ENCODE peak calls at places on chromosomes 7 and 10, in seven cellular contexts. E is heart left ventricle, N is type B pancreatic cell, L is coronary artery, D is BJ, R is neural progenitor cell, P is brain microvascular endothelial cell. I is an unnamed sample.
A peak's percentile ranks its signal among the peaks of the same experiment; 100 is the strongest.

GRCh38 chr10:31961264-31961663 is 32.6 kb upstream of the ARHGAP12 start:
- DNase-seq in E (no peak), N (no peak), L (no peak), D (no peak), R (no peak), P (no peak), I (no peak)

GRCh38 chr10:13366891-13367290 is 18.8 kb upstream of the SEPHS1 start:
- DNase-seq in E (no peak), N (no peak), L (no peak), D (no peak), R (no peak), P (no peak), I (no peak)

GRCh38 chr7:6417408-6417807 is 30.3 kb downstream of the DAGLB start:
- DNase-seq in E (no peak), N (no peak), L (no peak), D (no peak), R (no peak), P (no peak), I (no peak)

GRCh38 chr10:110733256-110733952 is 89.3 kb downstream of the RBM20 start:
- DNase-seq in E (no peak), N (no peak), L (no peak), D (no peak), R (no peak), P (peak; percentile 72), I (no peak)

GRCh38 chr10:10792681-10793080 is 225.0 kb upstream of the CELF2 start:
- DNase-seq in E (no peak), N (no peak), L (no peak), D (peak; percentile 60), R (peak; percentile 65), P (peak; percentile 91), I (no peak)

GRCh38 chr7:84200859-84201258 is 6.3 kb upstream of the SEMA3A start:
- DNase-seq in E (no peak), N (no peak), L (no peak), D (no peak), R (peak; percentile 27), P (no peak), I (no peak)

GRCh38 chr10:34548466-34548865 is 266.6 kb downstream of the PARD3 start:
- DNase-seq in E (no peak), N (no peak), L (no peak), D (no peak), R (no peak), P (no peak), I (no peak)

GRCh38 chr10:1476106-1476803 is 261.1 kb downstream of the ADARB2 start:
- DNase-seq in E (no peak), N (no peak), L (no peak), D (no peak), R (peak; percentile 53), P (no peak), I (no peak)

GRCh38 chr7:20778063-20778721 is 8.5 kb downstream of the SP8 start:
- DNase-seq in E (no peak), N (peak; percentile 85), L (no peak), D (no peak), R (peak; percentile 94), P (no peak), I (no peak)

GRCh38 chr10:49768731-49769130 is 6.6 kb upstream of the OGDHL start:
- DNase-seq in E (no peak), N (no peak), L (no peak), D (no peak), R (no peak), P (no peak), I (no peak)

GRCh38 chr7:40058636-40059035 is 75.8 kb downstream of the MPLKIP start:
- DNase-seq in E (no peak), N (no peak), L (no peak), D (no peak), R (no peak), P (no peak), I (no peak)

GRCh38 chr10:7635431-7636125 is 31.2 kb downstream of the ITIH5 start:
- DNase-seq in E (no peak), N (no peak), L (no peak), D (no peak), R (peak; percentile 58), P (no peak), I (no peak)

GRCh38 chr10:42734537-42734936 is 48.1 kb upstream of the BMS1 start:
- DNase-seq in E (no peak), N (no peak), L (no peak), D (no peak), R (no peak), P (no peak), I (no peak)

GRCh38 chr7:117041007-117041406 is 87.7 kb downstream of the ST7 start:
- DNase-seq in E (no peak), N (no peak), L (no peak), D (no peak), R (no peak), P (peak; percentile 73), I (no peak)

GRCh38 chr7:140036224-140036651 is 26.5 kb downstream of the PARP12 start:
- DNase-seq in E (no peak), N (no peak), L (no peak), D (no peak), R (no peak), P (no peak), I (no peak)

GRCh38 chr10:8273749-8274148 is 219.3 kb downstream of the GATA3 start:
- DNase-seq in E (no peak), N (no peak), L (no peak), D (no peak), R (no peak), P (no peak), I (no peak)

GRCh38 chr7:151243411-151244155 is 4.9 kb downstream of the SMARCD3 start:
- DNase-seq in E (no peak), N (no peak), L (no peak), D (no peak), R (peak; percentile 67), P (no peak), I (no peak)

GRCh38 chr10:9807848-9808247 is 1209.8 kb upstream of the CELF2 start:
- DNase-seq in E (no peak), N (no peak), L (no peak), D (no peak), R (no peak), P (no peak), I (no peak)

GRCh38 chr7:115135769-115136410 is 214.0 kb downstream of the MDFIC start:
- DNase-seq in E (no peak), N (no peak), L (no peak), D (no peak), R (peak; percentile 22), P (no peak), I (no peak)

GRCh38 chr7:158001003-158001402 is 586.6 kb downstream of the PTPRN2 start:
- DNase-seq in E (no peak), N (no peak), L (no peak), D (no peak), R (no peak), P (no peak), I (no peak)

GRCh38 chr10:79082035-79082373 is 13.2 kb downstream of the ZMIZ1 start:
- DNase-seq in E (no peak), N (no peak), L (no peak), D (no peak), R (no peak), P (no peak), I (no peak)

GRCh38 chr10:79086822-79087221 is 18.1 kb downstream of the ZMIZ1 start:
- DNase-seq in E (no peak), N (no peak), L (no peak), D (no peak), R (no peak), P (no peak), I (no peak)

GRCh38 chr10:79082631-79083581 is 14.1 kb downstream of the ZMIZ1 start:
- DNase-seq in E (no peak), N (no peak), L (no peak), D (no peak), R (no peak), P (peak; percentile 32), I (no peak)

GRCh38 chr10:79084972-79085597 is 16.3 kb downstream of the ZMIZ1 start:
- DNase-seq in E (no peak), N (no peak), L (no peak), D (no peak), R (no peak), P (no peak), I (no peak)

GRCh38 chr10:79084012-79084971 is 15.5 kb downstream of the ZMIZ1 start:
- DNase-seq in E (peak; percentile 95), N (no peak), L (peak; percentile 92), D (no peak), R (no peak), P (peak; percentile 93), I (no peak)
- TF ChIP-seq CTCF in E (no peak), N (no peak), L (no peak), D (no peak), R (no peak), P (no peak), I (no peak)

DNA sequence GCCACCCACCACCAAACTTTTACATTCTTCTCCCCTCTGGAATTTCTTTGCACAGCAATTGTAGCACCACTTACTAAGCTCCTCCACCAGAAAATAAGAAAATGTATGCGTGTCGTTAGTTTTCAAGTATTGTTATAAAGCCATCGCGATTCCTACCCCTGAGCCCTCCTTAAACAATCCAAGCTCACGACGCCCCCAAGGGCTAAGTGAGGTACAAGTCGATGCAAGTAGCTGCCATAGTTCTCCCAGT is 1.3 kb downstream of the FRAT2 start:
- DNase-seq in E (no peak), N (no peak), L (no peak), D (no peak), R (peak; percentile 62), P (no peak), I (no peak)
- TF ChIP-seq CTCF in E (no peak), N (peak; percentile 43), L (no peak), D (peak; percentile 15), R (peak; percentile 37), P (peak; percentile 48), I (no peak)

GRCh38 chr7:36205844-36206243 is 52.8 kb downstream of the EEPD1 start:
- DNase-seq in E (no peak), N (no peak), L (no peak), D (no peak), R (peak; percentile 42), P (no peak), I (no peak)

GRCh38 chr7:36208406-36208805 is 55.4 kb downstream of the EEPD1 start:
- DNase-seq in E (no peak), N (no peak), L (no peak), D (no peak), R (no peak), P (peak; percentile 6), I (no peak)

GRCh38 chr7:36209814-36210183 is 56.7 kb downstream of the EEPD1 start:
- DNase-seq in E (no peak), N (no peak), L (no peak), D (no peak), R (no peak), P (no peak), I (no peak)

GRCh38 chr7:36208997-36209813 is 56.2 kb downstream of the EEPD1 start:
- DNase-seq in E (no peak), N (no peak), L (no peak), D (no peak), R (no peak), P (no peak), I (no peak)

GRCh38 chr7:36207451-36208291 is 54.6 kb downstream of the EEPD1 start:
- DNase-seq in E (peak; percentile 59), N (no peak), L (no peak), D (peak; percentile 62), R (no peak), P (peak; percentile 70), I (no peak)
- TF ChIP-seq CTCF in E (peak; percentile 29), N (no peak), L (no peak), D (peak; percentile 19), R (no peak), P (peak; percentile 49), I (no peak)

GRCh38 chr7:22550514-22551010 is 50.6 kb upstream of the STEAP1B start:
- DNase-seq in E (no peak), N (no peak), L (no peak), D (no peak), R (no peak), P (no peak), I (no peak)
- TF ChIP-seq CTCF in E (no peak), N (no peak), L (no peak), D (no peak), R (no peak), P (no peak), I (no peak)

I was measured in natural killer cell.